ENCODE peak calls at places on chromosomes 5 and 9, in six cellular contexts. A is IMR-90, T is tibial artery, C is tibial nerve, H is WERI-Rb-1, D is ovary. J is an unnamed sample. For H3K36me3, the result is how much of the 10 kb centered on the place peaks cover.

GRCh38 chr9:128026255-128027165 is 40.6 kb downstream of the NAIF1 start:
- DNase-seq in A (no peak), D (no peak), C (no peak), H (no peak), T (no peak), J (no peak)

GRCh38 chr9:122001491-122002201 is 91.5 kb downstream of the TTLL11 start:
- DNase-seq in H (no peak), A (peak), C (no peak), T (no peak), D (peak), J (peak)

GRCh38 chr9:121683652-121684051 is 32.2 kb downstream of the DAB2IP start:
- DNase-seq in D (no peak), A (no peak), C (no peak), T (no peak), H (no peak), J (no peak)

GRCh38 chr9:34463098-34463900 is 4.7 kb downstream of the DNAI1 start:
- DNase-seq in A (peak), H (no peak), C (no peak), T (no peak), D (no peak), J (peak)

GRCh38 chr5:31270396-31270795 is 76.9 kb downstream of the CDH6 start:
- DNase-seq in A (peak), D (no peak), T (no peak), C (no peak), H (no peak), J (no peak)

GRCh38 chr5:137666109-137666850 is 69.6 kb downstream of the KLHL3 start:
- DNase-seq in D (no peak), T (no peak), A (peak), C (no peak), H (no peak), J (no peak)

GRCh38 chr5:67301285-67301904 is 104.8 kb upstream of the CD180 start:
- DNase-seq in T (peak), H (no peak), A (peak), C (peak), D (peak), J (peak)

GRCh38 chr5:159100928-159101646 is 1.4 kb upstream of the EBF1 start:
- DNase-seq in A (no peak), D (no peak), H (no peak), T (peak), C (no peak), J (no peak)

GRCh38 chr5:172792693-172793570 is 21.9 kb upstream of the DUSP1 start:
- DNase-seq in D (no peak), T (no peak), C (peak), H (peak), A (no peak), J (no peak)

GRCh38 chr5:107293551-107293950 is 377.2 kb downstream of the EFNA5 start:
- DNase-seq in C (no peak), D (no peak), H (no peak), A (no peak), T (no peak), J (no peak)

GRCh38 chr5:81187885-81188284 is 45.2 kb upstream of the CKMT2 start:
- DNase-seq in H (no peak), A (no peak), T (no peak), D (no peak), C (no peak), J (peak)

GRCh38 chr9:37706290-37706689 is 47.3 kb upstream of the TRMT10B start:
- DNase-seq in C (no peak), H (no peak), T (no peak), D (no peak), A (no peak), J (no peak)

GRCh38 chr5:82096249-82096648 is 124.4 kb downstream of the ATG10 start:
- DNase-seq in C (no peak), T (no peak), A (no peak), H (no peak), D (no peak), J (no peak)

GRCh38 chr9:119963798-119964372 is 594.6 kb upstream of the BRINP1 start:
- DNase-seq in T (no peak), C (no peak), D (no peak), H (no peak), A (peak), J (peak)

GRCh38 chr5:140764177-140765020 is 21.5 kb upstream of the PCDHA1 start:
- DNase-seq in T (no peak), H (no peak), A (no peak), D (no peak), C (no peak), J (no peak)

GRCh38 chr5:115033861-115034260 is 135.8 kb downstream of the TRIM36 start:
- DNase-seq in H (peak), A (no peak), T (no peak), D (no peak), C (no peak), J (peak)

GRCh38 chr5:123176224-123176937 is 87.3 kb downstream of the PRDM6 start:
- DNase-seq in T (no peak), D (no peak), A (peak), H (no peak), C (no peak), J (no peak)

GRCh38 chr9:69303331-69303730 is 21.7 kb upstream of the ENTREP1 start:
- DNase-seq in A (no peak), C (no peak), T (no peak), D (no peak), H (no peak), J (no peak)

GRCh38 chr9:14326264-14326826 is 12.4 kb upstream of the NFIB start:
- DNase-seq in A (peak), C (no peak), H (no peak), D (no peak), T (no peak), J (no peak)

GRCh38 chr5:122323738-122324137 is 11.7 kb downstream of the SNCAIP start:
- DNase-seq in C (no peak), A (no peak), T (no peak), D (no peak), H (no peak), J (no peak)

GRCh38 chr9:137252555-137253506 is 1.7 kb downstream of the STPG3 start:
- DNase-seq in T (no peak), C (no peak), A (no peak), D (no peak), H (peak), J (no peak)

GRCh38 chr5:102324714-102325113 is 28.6 kb upstream of the SLCO4C1 start:
- DNase-seq in H (no peak), D (no peak), A (no peak), T (no peak), C (no peak), J (no peak)

GRCh38 chr9:82346040-82346439 is 357.5 kb downstream of the SPATA31D1 start:
- DNase-seq in T (no peak), A (no peak), H (no peak), D (no peak), C (no peak), J (no peak)

GRCh38 chr5:14996997-14997396 is 125.4 kb upstream of the ANKH start:
- DNase-seq in D (no peak), H (no peak), T (no peak), C (no peak), A (no peak), J (no peak)

GRCh38 chr9:79700607-79701330 is 129.0 kb downstream of the TLE4 start:
- DNase-seq in A (peak), T (no peak), C (no peak), D (no peak), H (no peak), J (no peak)

GRCh38 chr9:114745879-114746550 is 59.8 kb downstream of the TNFSF15 start:
- DNase-seq in D (no peak), A (no peak), C (no peak), T (no peak), H (no peak), J (no peak)

GRCh38 chr9:107016383-107016782 is 153.4 kb downstream of the ZNF462 start:
- DNase-seq in A (no peak), H (no peak), T (no peak), C (no peak), D (no peak), J (no peak)

GRCh38 chr9:112361602-112362001 is 18.3 kb upstream of the HSDL2 start:
- DNase-seq in H (no peak), A (peak), D (no peak), C (no peak), T (no peak), J (no peak)

GRCh38 chr9:107504585-107505455 is 15.3 kb upstream of the KLF4 start:
- DNase-seq in A (peak), T (peak), C (no peak), D (no peak), H (no peak), J (peak)

GRCh38 chr9:698937-699336 is 142.6 kb upstream of the DMRT1 start:
- DNase-seq in D (no peak), T (no peak), C (no peak), A (no peak), H (no peak), J (no peak)

GRCh38 chr9:695252-695651 is 146.2 kb upstream of the DMRT1 start:
- DNase-seq in H (no peak), T (no peak), D (no peak), C (no peak), A (no peak), J (no peak)

GRCh38 chr9:694499-695154 is 146.9 kb upstream of the DMRT1 start:
- DNase-seq in D (no peak), A (peak), T (no peak), C (no peak), H (no peak), J (no peak)

GRCh38 chr9:698276-698675 is 143.2 kb upstream of the DMRT1 start:
- DNase-seq in T (no peak), D (no peak), C (no peak), H (no peak), A (peak), J (no peak)

GRCh38 chr9:696332-697090 is 145.0 kb upstream of the DMRT1 start:
- DNase-seq in D (no peak), C (no peak), T (peak), H (no peak), A (peak), J (peak)
- H3K27ac ChIP-seq in D (no peak), C (no peak), T (peak), H (no peak), A (peak), J (no peak)

GRCh38 chr9:129122133-129122532 is 10.9 kb downstream of the PTPA start:
- DNase-seq in D (no peak), H (no peak), C (no peak), T (no peak), A (no peak), J (no peak)
- H3K36me3 ChIP-seq in D (under half), H (half or more), C (under half), T (half or more), A (under half), J (under half)

GRCh38 chr9:133794006-133794760 is 56.0 kb upstream of the SARDH start:
- DNase-seq in T (no peak), H (peak), C (no peak), A (no peak), D (no peak), J (no peak)
- H3K27ac ChIP-seq in T (no peak), H (peak), C (no peak), A (no peak), D (no peak), J (no peak)

DNA sequence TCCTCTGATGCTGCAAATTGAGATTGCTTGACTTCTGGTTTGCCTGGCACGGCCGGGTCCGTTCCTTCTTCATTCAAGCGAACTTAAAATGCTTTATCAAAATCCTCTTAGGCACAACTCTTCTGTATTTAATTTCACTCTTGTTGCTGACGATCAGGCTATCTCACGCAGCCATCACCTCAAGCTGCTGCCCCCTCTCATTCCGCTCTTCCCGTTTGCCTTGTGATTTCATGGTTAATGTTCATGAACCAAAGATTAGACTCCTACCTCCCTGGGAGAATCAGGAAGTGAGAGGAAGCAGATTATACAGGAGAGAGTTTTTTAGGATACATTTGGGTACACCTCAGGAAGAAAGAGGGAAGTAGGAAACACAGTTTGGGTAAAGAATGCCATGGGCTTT is 22.6 kb downstream of the QRFP start:
- DNase-seq in H (no peak), C (no peak), D (no peak), A (no peak), T (no peak), J (no peak)
- H3K36me3 ChIP-seq in H (half or more), C (under half), D (under half), A (half or more), T (half or more), J (half or more)

GRCh38 chr9:4801156-4801555 is 8.4 kb downstream of the RCL1 start:
- DNase-seq in D (no peak), C (no peak), H (no peak), A (no peak), T (no peak), J (no peak)

GRCh38 chr9:4796530-4796929 is 3.8 kb downstream of the RCL1 start:
- DNase-seq in D (no peak), T (no peak), A (no peak), C (no peak), H (no peak), J (no peak)

GRCh38 chr9:4799775-4800174 is 7.0 kb downstream of the RCL1 start:
- DNase-seq in C (no peak), T (no peak), D (no peak), H (no peak), A (no peak), J (no peak)

GRCh38 chr9:4796988-4797956 is 4.5 kb downstream of the RCL1 start:
- DNase-seq in D (no peak), H (peak), A (peak), C (no peak), T (no peak), J (no peak)

GRCh38 chr9:4798281-4798680 is 5.5 kb downstream of the RCL1 start:
- DNase-seq in D (no peak), H (no peak), C (no peak), A (no peak), T (no peak), J (no peak)
- H3K27ac ChIP-seq in D (peak), H (no peak), C (no peak), A (no peak), T (peak), J (no peak)

DNA sequence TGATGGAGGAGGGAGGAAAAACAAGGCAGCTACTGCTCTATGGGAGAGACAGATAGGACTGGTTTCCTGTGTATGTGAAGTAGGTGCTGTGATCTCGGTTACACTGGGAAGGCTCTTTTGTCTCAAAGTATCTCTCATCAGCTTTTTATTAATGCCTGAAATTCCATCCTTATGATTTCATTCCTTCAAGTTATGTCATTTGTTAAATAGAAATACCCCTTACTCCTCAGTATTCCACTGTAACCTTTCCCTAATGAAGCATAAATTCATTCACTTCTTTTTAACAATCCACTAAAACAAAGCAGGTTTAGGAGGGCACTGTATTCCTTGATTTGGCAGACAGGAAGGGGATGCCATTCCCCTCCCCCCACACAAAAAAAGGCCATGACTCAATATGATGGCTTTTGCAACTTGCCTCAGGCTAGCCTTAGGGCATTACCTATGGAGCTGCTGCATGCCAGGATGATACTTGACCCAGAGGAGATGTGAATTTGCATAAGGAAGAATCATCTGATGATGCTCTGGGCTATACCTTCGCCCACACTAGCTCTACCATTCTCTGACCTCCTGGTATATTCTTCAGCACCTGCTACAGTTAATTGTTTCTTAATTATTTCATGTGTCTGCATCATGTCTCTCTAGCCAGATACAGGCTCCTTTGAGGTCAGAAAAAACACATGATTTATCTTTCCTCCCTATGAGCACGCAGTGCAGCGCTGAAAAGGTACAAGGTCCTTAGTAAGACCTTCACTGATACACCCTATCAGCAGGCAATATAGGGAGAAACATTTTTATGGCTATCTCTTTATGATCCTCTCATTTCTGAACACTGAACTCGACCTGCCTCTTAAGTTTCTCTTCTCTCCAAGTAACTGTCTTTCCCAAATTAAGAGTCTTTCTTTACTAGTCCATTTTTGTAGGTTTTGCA is 26.3 kb downstream of the NR3C1 start:
- DNase-seq in A (peak), T (no peak), H (no peak), D (no peak), C (no peak), J (no peak)
- H3K36me3 ChIP-seq in A (under half), T (under half), H (under half), D (under half), C (under half), J (under half)

DNA sequence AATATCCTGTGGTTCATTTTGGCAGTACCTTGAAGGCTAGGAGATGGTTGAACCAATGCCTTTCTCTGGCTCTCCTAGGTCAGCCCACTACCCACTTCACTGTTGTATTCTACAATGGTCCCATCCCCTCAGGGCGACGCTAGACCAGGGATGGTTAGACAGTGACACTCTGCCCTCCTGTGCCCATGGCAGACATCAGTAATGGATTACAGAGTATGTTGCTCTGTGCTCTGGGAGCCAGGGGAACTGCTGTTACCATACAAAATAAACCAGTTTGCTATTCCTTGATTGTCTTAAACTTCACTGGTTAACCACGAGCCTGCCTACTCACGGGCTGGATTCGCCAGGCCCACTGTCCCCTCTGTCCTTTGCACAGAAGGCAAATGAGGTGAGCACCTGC is 33.7 kb downstream of the NCS1 start:
- DNase-seq in C (no peak), H (no peak), T (no peak), D (no peak), A (no peak), J (no peak)
- H3K27ac ChIP-seq in C (no peak), H (no peak), T (peak), D (no peak), A (no peak), J (no peak)